ENCODE peak calls at places on chromosomes 12 and 14, in eight cellular contexts. One of them, this sample, is unnamed.

GRCh38 chr12:2615665-2616387 is 178.9 kb upstream of the FKBP4 start:
- DNase-seq in AG04449: peak
- DNase-seq in activated B cell treated with CpG ODN at 0.5 μM for 24 hours: no peak
- DNase-seq in astrocyte of the spinal cord: peak
- DNase-seq in fibroblast of pulmonary artery: peak
- DNase-seq in endodermal cell: peak
- DNase-seq in hepatocyte: peak
- DNase-seq in foreskin fibroblast: no peak
- DNase-seq in this sample: peak

GRCh38 chr12:128408669-128409068 is 141.7 kb downstream of the TMEM132C start:
- DNase-seq in AG04449: no peak
- DNase-seq in activated B cell treated with CpG ODN at 0.5 μM for 24 hours: no peak
- DNase-seq in astrocyte of the spinal cord: no peak
- DNase-seq in fibroblast of pulmonary artery: no peak
- DNase-seq in endodermal cell: peak
- DNase-seq in hepatocyte: no peak
- DNase-seq in foreskin fibroblast: no peak
- DNase-seq in this sample: peak

GRCh38 chr12:89474615-89475014 is 50.0 kb downstream of the GALNT4 start:
- DNase-seq in AG04449: no peak
- DNase-seq in activated B cell treated with CpG ODN at 0.5 μM for 24 hours: no peak
- DNase-seq in astrocyte of the spinal cord: no peak
- DNase-seq in fibroblast of pulmonary artery: no peak
- DNase-seq in endodermal cell: no peak
- DNase-seq in hepatocyte: no peak
- DNase-seq in foreskin fibroblast: no peak
- DNase-seq in this sample: no peak

GRCh38 chr12:88952543-88952942 is 372.3 kb upstream of the KITLG start:
- DNase-seq in AG04449: no peak
- DNase-seq in activated B cell treated with CpG ODN at 0.5 μM for 24 hours: no peak
- DNase-seq in astrocyte of the spinal cord: peak
- DNase-seq in fibroblast of pulmonary artery: peak
- DNase-seq in endodermal cell: no peak
- DNase-seq in hepatocyte: peak
- DNase-seq in foreskin fibroblast: peak
- DNase-seq in this sample: no peak

GRCh38 chr12:120368789-120369475 is at the start of gene MSI1:
- DNase-seq in AG04449: no peak
- DNase-seq in activated B cell treated with CpG ODN at 0.5 μM for 24 hours: peak
- DNase-seq in astrocyte of the spinal cord: no peak
- DNase-seq in fibroblast of pulmonary artery: no peak
- DNase-seq in endodermal cell: peak
- DNase-seq in hepatocyte: peak
- DNase-seq in foreskin fibroblast: no peak
- DNase-seq in this sample: peak

GRCh38 chr14:22493753-22494152 is 95.3 kb downstream of the DAD1 start:
- DNase-seq in AG04449: no peak
- DNase-seq in activated B cell treated with CpG ODN at 0.5 μM for 24 hours: no peak
- DNase-seq in astrocyte of the spinal cord: no peak
- DNase-seq in fibroblast of pulmonary artery: no peak
- DNase-seq in endodermal cell: no peak
- DNase-seq in hepatocyte: no peak
- DNase-seq in foreskin fibroblast: no peak
- DNase-seq in this sample: no peak

GRCh38 chr12:65537978-65538377 is 259.5 kb downstream of the MSRB3 start:
- DNase-seq in AG04449: no peak
- DNase-seq in activated B cell treated with CpG ODN at 0.5 μM for 24 hours: no peak
- DNase-seq in astrocyte of the spinal cord: no peak
- DNase-seq in fibroblast of pulmonary artery: no peak
- DNase-seq in endodermal cell: no peak
- DNase-seq in hepatocyte: no peak
- DNase-seq in foreskin fibroblast: no peak
- DNase-seq in this sample: no peak

GRCh38 chr12:87818416-87818815 is 210.8 kb downstream of the C12orf50 start:
- DNase-seq in AG04449: no peak
- DNase-seq in activated B cell treated with CpG ODN at 0.5 μM for 24 hours: no peak
- DNase-seq in astrocyte of the spinal cord: no peak
- DNase-seq in fibroblast of pulmonary artery: no peak
- DNase-seq in endodermal cell: no peak
- DNase-seq in hepatocyte: no peak
- DNase-seq in foreskin fibroblast: no peak
- DNase-seq in this sample: no peak

GRCh38 chr12:123142948-123143752 is 7.7 kb downstream of the PITPNM2 start:
- DNase-seq in AG04449: no peak
- DNase-seq in activated B cell treated with CpG ODN at 0.5 μM for 24 hours: peak
- DNase-seq in astrocyte of the spinal cord: peak
- DNase-seq in fibroblast of pulmonary artery: no peak
- DNase-seq in endodermal cell: peak
- DNase-seq in hepatocyte: peak
- DNase-seq in foreskin fibroblast: no peak
- DNase-seq in this sample: peak

GRCh38 chr14:54617467-54617866 is 50.5 kb downstream of the SAMD4A start:
- DNase-seq in AG04449: no peak
- DNase-seq in activated B cell treated with CpG ODN at 0.5 μM for 24 hours: no peak
- DNase-seq in astrocyte of the spinal cord: no peak
- DNase-seq in fibroblast of pulmonary artery: peak
- DNase-seq in endodermal cell: no peak
- DNase-seq in hepatocyte: no peak
- DNase-seq in foreskin fibroblast: no peak
- DNase-seq in this sample: no peak

GRCh38 chr14:98912655-98913054 is 359.3 kb downstream of the BCL11B start:
- DNase-seq in AG04449: no peak
- DNase-seq in activated B cell treated with CpG ODN at 0.5 μM for 24 hours: no peak
- DNase-seq in astrocyte of the spinal cord: no peak
- DNase-seq in fibroblast of pulmonary artery: no peak
- DNase-seq in endodermal cell: no peak
- DNase-seq in hepatocyte: no peak
- DNase-seq in foreskin fibroblast: no peak
- DNase-seq in this sample: no peak

GRCh38 chr12:9634177-9634803 is 26.6 kb upstream of the KLRB1 start:
- DNase-seq in AG04449: no peak
- DNase-seq in activated B cell treated with CpG ODN at 0.5 μM for 24 hours: no peak
- DNase-seq in astrocyte of the spinal cord: peak
- DNase-seq in fibroblast of pulmonary artery: peak
- DNase-seq in endodermal cell: peak
- DNase-seq in hepatocyte: peak
- DNase-seq in foreskin fibroblast: peak
- DNase-seq in this sample: peak

GRCh38 chr12:26828315-26828714 is 4.7 kb downstream of the ITPR2 start:
- DNase-seq in AG04449: no peak
- DNase-seq in activated B cell treated with CpG ODN at 0.5 μM for 24 hours: no peak
- DNase-seq in astrocyte of the spinal cord: no peak
- DNase-seq in fibroblast of pulmonary artery: no peak
- DNase-seq in endodermal cell: no peak
- DNase-seq in hepatocyte: no peak
- DNase-seq in foreskin fibroblast: no peak
- DNase-seq in this sample: no peak

GRCh38 chr12:101490286-101490920 is 15.3 kb downstream of the SPIC start:
- DNase-seq in AG04449: no peak
- DNase-seq in activated B cell treated with CpG ODN at 0.5 μM for 24 hours: no peak
- DNase-seq in astrocyte of the spinal cord: no peak
- DNase-seq in fibroblast of pulmonary artery: peak
- DNase-seq in endodermal cell: peak
- DNase-seq in hepatocyte: peak
- DNase-seq in foreskin fibroblast: no peak
- DNase-seq in this sample: peak

GRCh38 chr12:27424631-27425230 is 21.8 kb upstream of the SMCO2 start:
- DNase-seq in AG04449: peak
- DNase-seq in activated B cell treated with CpG ODN at 0.5 μM for 24 hours: no peak
- DNase-seq in astrocyte of the spinal cord: peak
- DNase-seq in fibroblast of pulmonary artery: peak
- DNase-seq in endodermal cell: peak
- DNase-seq in hepatocyte: peak
- DNase-seq in foreskin fibroblast: peak
- DNase-seq in this sample: peak

GRCh38 chr14:22753586-22753985 is 12.9 kb upstream of the OXA1L start:
- DNase-seq in AG04449: no peak
- DNase-seq in activated B cell treated with CpG ODN at 0.5 μM for 24 hours: no peak
- DNase-seq in astrocyte of the spinal cord: no peak
- DNase-seq in fibroblast of pulmonary artery: no peak
- DNase-seq in endodermal cell: no peak
- DNase-seq in hepatocyte: no peak
- DNase-seq in foreskin fibroblast: no peak
- DNase-seq in this sample: no peak

GRCh38 chr12:13559318-13559978 is 362.9 kb downstream of the EMP1 start:
- DNase-seq in AG04449: no peak
- DNase-seq in activated B cell treated with CpG ODN at 0.5 μM for 24 hours: no peak
- DNase-seq in astrocyte of the spinal cord: no peak
- DNase-seq in fibroblast of pulmonary artery: no peak
- DNase-seq in endodermal cell: no peak
- DNase-seq in hepatocyte: no peak
- DNase-seq in foreskin fibroblast: no peak
- DNase-seq in this sample: no peak

DNA sequence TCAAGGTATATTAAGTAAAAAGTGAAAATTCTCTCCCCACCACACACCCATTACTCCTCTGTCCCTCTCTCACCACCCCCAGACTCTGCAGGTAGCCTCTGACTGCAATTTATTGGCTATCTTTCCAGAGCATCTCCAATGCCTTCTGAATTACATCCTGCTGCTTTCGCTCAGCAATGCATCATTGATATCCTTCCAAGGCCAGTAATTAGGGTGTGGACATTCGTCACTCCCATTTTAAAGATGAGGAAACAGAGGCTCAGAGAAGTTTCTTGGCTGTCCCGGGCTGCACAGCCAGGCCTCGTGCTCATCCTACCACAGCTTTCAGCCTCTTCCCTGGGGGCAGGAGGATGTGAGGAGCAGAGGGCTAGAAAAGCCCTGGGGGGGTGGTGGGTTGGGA is 23.6 kb upstream of the PGF start:
- DNase-seq in AG04449: no peak
- DNase-seq in activated B cell treated with CpG ODN at 0.5 μM for 24 hours: no peak
- DNase-seq in astrocyte of the spinal cord: no peak
- DNase-seq in fibroblast of pulmonary artery: no peak
- DNase-seq in endodermal cell: no peak
- DNase-seq in hepatocyte: no peak
- DNase-seq in foreskin fibroblast: no peak
- DNase-seq in this sample: no peak
- TF ChIP-seq CTCF in AG04449: no peak
- TF ChIP-seq CTCF in activated B cell treated with CpG ODN at 0.5 μM for 24 hours: no peak
- TF ChIP-seq CTCF in astrocyte of the spinal cord: no peak
- TF ChIP-seq CTCF in fibroblast of pulmonary artery: no peak
- TF ChIP-seq CTCF in endodermal cell: no peak
- TF ChIP-seq CTCF in hepatocyte: no peak
- TF ChIP-seq CTCF in foreskin fibroblast: no peak
- TF ChIP-seq CTCF in this sample: no peak

GRCh38 chr14:35821546-35822411 is 4.4 kb upstream of the BRMS1L start:
- DNase-seq in AG04449: no peak
- DNase-seq in activated B cell treated with CpG ODN at 0.5 μM for 24 hours: no peak
- DNase-seq in astrocyte of the spinal cord: peak
- DNase-seq in fibroblast of pulmonary artery: peak
- DNase-seq in endodermal cell: no peak
- DNase-seq in hepatocyte: no peak
- DNase-seq in foreskin fibroblast: no peak
- DNase-seq in this sample: no peak
- TF ChIP-seq CTCF in AG04449: peak
- TF ChIP-seq CTCF in activated B cell treated with CpG ODN at 0.5 μM for 24 hours: peak
- TF ChIP-seq CTCF in astrocyte of the spinal cord: peak
- TF ChIP-seq CTCF in fibroblast of pulmonary artery: peak
- TF ChIP-seq CTCF in endodermal cell: peak
- TF ChIP-seq CTCF in hepatocyte: no peak
- TF ChIP-seq CTCF in foreskin fibroblast: peak
- TF ChIP-seq CTCF in this sample: peak

GRCh38 chr14:95362180-95362494 is 42.4 kb upstream of the CLMN start:
- DNase-seq in AG04449: no peak
- DNase-seq in activated B cell treated with CpG ODN at 0.5 μM for 24 hours: no peak
- DNase-seq in astrocyte of the spinal cord: no peak
- DNase-seq in fibroblast of pulmonary artery: no peak
- DNase-seq in endodermal cell: peak
- DNase-seq in hepatocyte: no peak
- DNase-seq in foreskin fibroblast: no peak
- DNase-seq in this sample: peak

GRCh38 chr14:95359974-95360826 is 40.5 kb upstream of the CLMN start:
- DNase-seq in AG04449: no peak
- DNase-seq in activated B cell treated with CpG ODN at 0.5 μM for 24 hours: no peak
- DNase-seq in astrocyte of the spinal cord: no peak
- DNase-seq in fibroblast of pulmonary artery: no peak
- DNase-seq in endodermal cell: peak
- DNase-seq in hepatocyte: peak
- DNase-seq in foreskin fibroblast: no peak
- DNase-seq in this sample: peak

GRCh38 chr14:95363468-95363954 is 43.8 kb upstream of the CLMN start:
- DNase-seq in AG04449: no peak
- DNase-seq in activated B cell treated with CpG ODN at 0.5 μM for 24 hours: no peak
- DNase-seq in astrocyte of the spinal cord: no peak
- DNase-seq in fibroblast of pulmonary artery: peak
- DNase-seq in endodermal cell: peak
- DNase-seq in hepatocyte: no peak
- DNase-seq in foreskin fibroblast: no peak
- DNase-seq in this sample: no peak

GRCh38 chr14:95360828-95361227 is 41.1 kb upstream of the CLMN start:
- DNase-seq in AG04449: no peak
- DNase-seq in activated B cell treated with CpG ODN at 0.5 μM for 24 hours: no peak
- DNase-seq in astrocyte of the spinal cord: no peak
- DNase-seq in fibroblast of pulmonary artery: no peak
- DNase-seq in endodermal cell: peak
- DNase-seq in hepatocyte: no peak
- DNase-seq in foreskin fibroblast: no peak
- DNase-seq in this sample: no peak

DNA sequence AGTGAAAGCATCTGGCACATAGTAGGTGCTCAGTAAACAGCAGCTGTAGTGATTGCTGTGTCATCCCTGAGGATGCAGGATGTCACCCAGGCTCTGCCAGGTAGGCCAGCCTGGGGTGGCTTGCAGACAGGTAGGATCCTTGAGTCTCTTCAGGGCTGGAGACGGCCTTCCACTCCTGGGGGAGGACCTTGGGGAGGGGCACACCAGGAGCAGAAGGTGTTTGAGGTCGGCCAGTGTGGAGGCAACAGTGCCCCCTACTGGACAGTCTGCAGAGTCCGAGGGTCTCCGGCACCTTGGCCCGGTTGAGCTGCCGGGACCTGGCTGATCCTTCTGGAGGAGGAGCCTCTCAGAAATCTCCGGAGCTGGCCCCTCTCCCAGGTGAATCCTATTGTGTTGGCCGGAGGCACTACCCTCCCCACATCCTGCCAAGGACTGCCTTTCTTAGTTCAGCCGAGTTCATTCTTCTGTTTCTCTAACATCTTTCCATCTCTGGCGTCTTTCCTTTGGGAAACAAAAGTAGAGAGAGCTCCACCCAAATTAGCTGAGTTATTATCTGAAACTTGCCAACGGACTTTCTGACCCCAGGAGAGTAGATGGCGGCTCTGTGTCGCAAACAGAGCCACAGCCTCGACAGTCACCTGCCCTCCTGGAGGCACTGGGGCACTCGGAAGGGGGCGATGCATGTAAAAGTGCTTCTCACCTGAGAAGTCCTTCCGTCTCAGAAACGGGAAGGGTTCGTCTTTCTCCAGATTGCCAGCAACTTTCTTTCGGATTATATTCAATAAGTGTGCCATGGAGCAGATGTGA is 41.9 kb upstream of the CLMN start:
- DNase-seq in AG04449: no peak
- DNase-seq in activated B cell treated with CpG ODN at 0.5 μM for 24 hours: peak
- DNase-seq in astrocyte of the spinal cord: no peak
- DNase-seq in fibroblast of pulmonary artery: peak
- DNase-seq in endodermal cell: peak
- DNase-seq in hepatocyte: peak
- DNase-seq in foreskin fibroblast: no peak
- DNase-seq in this sample: peak
- TF ChIP-seq CTCF in AG04449: peak
- TF ChIP-seq CTCF in activated B cell treated with CpG ODN at 0.5 μM for 24 hours: no peak
- TF ChIP-seq CTCF in astrocyte of the spinal cord: peak
- TF ChIP-seq CTCF in fibroblast of pulmonary artery: peak
- TF ChIP-seq CTCF in endodermal cell: peak
- TF ChIP-seq CTCF in hepatocyte: peak
- TF ChIP-seq CTCF in foreskin fibroblast: no peak
- TF ChIP-seq CTCF in this sample: peak

GRCh38 chr12:57237952-57238853 is 8.7 kb downstream of the SHMT2 start:
- DNase-seq in AG04449: no peak
- DNase-seq in activated B cell treated with CpG ODN at 0.5 μM for 24 hours: peak
- DNase-seq in astrocyte of the spinal cord: no peak
- DNase-seq in fibroblast of pulmonary artery: no peak
- DNase-seq in endodermal cell: peak
- DNase-seq in hepatocyte: no peak
- DNase-seq in foreskin fibroblast: no peak
- DNase-seq in this sample: peak
- TF ChIP-seq CTCF in AG04449: no peak
- TF ChIP-seq CTCF in activated B cell treated with CpG ODN at 0.5 μM for 24 hours: no peak
- TF ChIP-seq CTCF in astrocyte of the spinal cord: no peak
- TF ChIP-seq CTCF in fibroblast of pulmonary artery: no peak
- TF ChIP-seq CTCF in endodermal cell: no peak
- TF ChIP-seq CTCF in hepatocyte: no peak
- TF ChIP-seq CTCF in foreskin fibroblast: no peak
- TF ChIP-seq CTCF in this sample: no peak

This sample was measured in neural progenitor cell.